ENCODE peak calls at places on chromosomes 16 and 17, in four cellular contexts. R is fibroblast of the aortic adventitia, L is thoracic aorta, V is transverse colon. I is an unnamed sample.

GRCh38 chr16:79685871-79686270 is 85.3 kb upstream of the MAF start:
- DNase-seq in R (no peak), L (no peak), V (no peak), I (no peak)

GRCh38 chr17:33751702-33752065 is 458.6 kb upstream of the ASIC2 start:
- DNase-seq in R (no peak), V (no peak), L (no peak), I (no peak)

GRCh38 chr16:16158741-16159374 is 64.4 kb downstream of the ABCC6 start:
- DNase-seq in V (no peak), L (no peak), R (no peak), I (peak; percentile 27)

GRCh38 chr16:66741131-66741900 is 10.1 kb downstream of the DYNC1LI2 start:
- DNase-seq in R (peak; percentile 94), V (peak; percentile 89), L (peak; percentile 83), I (peak; percentile 91)

GRCh38 chr16:49101997-49102396 is 179.6 kb downstream of the CBLN1 start:
- DNase-seq in L (no peak), V (no peak), R (no peak), I (no peak)

GRCh38 chr17:83136931-83137330 is 57.5 kb downstream of the METRNL start:
- DNase-seq in V (peak; percentile 1), L (no peak), R (no peak), I (no peak)

GRCh38 chr16:4682616-4683254 is 10.6 kb upstream of the NUDT16L1 start:
- DNase-seq in V (no peak), R (no peak), L (no peak), I (peak; percentile 34)

GRCh38 chr16:86668136-86668535 is 89.8 kb downstream of the FOXL1 start:
- DNase-seq in L (no peak), V (no peak), R (peak; percentile 68), I (peak; percentile 84)

GRCh38 chr17:38693700-38694329 is 11.3 kb upstream of the MLLT6 start:
- DNase-seq in R (peak; percentile 95), L (no peak), V (peak; percentile 76), I (peak; percentile 88)

GRCh38 chr17:8794636-8795035 is 4.5 kb downstream of the MFSD6L start:
- DNase-seq in R (peak; percentile 10), L (no peak), V (no peak), I (peak; percentile 8)

GRCh38 chr17:3754458-3755334 is 31.0 kb downstream of the HASPIN start:
- DNase-seq in R (no peak), L (no peak), V (peak; percentile 96), I (peak; percentile 25)

GRCh38 chr17:82650723-82651122 is 2.5 kb upstream of the WDR45B start:
- DNase-seq in V (no peak), R (no peak), L (no peak), I (no peak)

GRCh38 chr17:7822126-7822525 is 11.9 kb upstream of the KDM6B start:
- DNase-seq in L (no peak), V (no peak), R (no peak), I (no peak)

GRCh38 chr16:50396770-50397525 is 28.2 kb upstream of the BRD7 start:
- DNase-seq in V (no peak), R (peak; percentile 19), L (no peak), I (peak; percentile 59)

GRCh38 chr16:62256406-62256805 is 220.2 kb upstream of the CDH8 start:
- DNase-seq in V (no peak), L (no peak), R (no peak), I (no peak)

GRCh38 chr17:74759941-74760340 is 11.5 kb downstream of the NHERF1 start:
- DNase-seq in L (no peak), V (no peak), R (no peak), I (no peak)

GRCh38 chr16:84044108-84044488 is 1.5 kb upstream of the SLC38A8 start:
- DNase-seq in R (peak; percentile 45), V (no peak), L (no peak), I (peak; percentile 54)

DNA sequence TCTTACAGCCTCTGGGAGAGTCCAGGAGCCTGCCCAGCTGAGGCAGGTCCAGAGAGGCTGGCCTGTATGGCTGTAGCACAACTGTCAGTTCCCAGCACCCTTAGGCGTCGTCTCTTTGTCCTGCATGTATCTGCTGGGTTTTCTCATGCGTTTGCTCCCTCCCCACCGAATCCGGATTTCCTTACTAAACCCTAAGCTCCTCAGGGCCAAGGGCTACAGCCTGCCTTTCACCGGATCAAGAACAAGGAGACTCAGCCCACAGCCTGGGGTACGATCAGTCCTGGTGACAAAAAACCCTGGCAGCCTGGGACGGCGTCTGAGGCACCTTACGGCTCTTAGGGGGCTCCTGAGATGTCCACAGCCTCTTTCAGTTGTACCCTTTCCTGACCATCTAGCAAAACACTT is 12.1 kb downstream of the HIC1 start:
- DNase-seq in V (no peak), L (no peak), R (no peak), I (no peak)
- H3K4me3 ChIP-seq in V (no peak overlapping the region), L (no peak overlapping the region), R (no peak overlapping the region), I (no peak overlapping the region)

GRCh38 chr16:71358464-71359031 is at the start of gene CALB2:
- DNase-seq in L (no peak), R (peak; percentile 42), V (peak; percentile 64), I (peak; percentile 25)

GRCh38 chr16:71360378-71360777 is 1.9 kb downstream of the CALB2 start:
- DNase-seq in R (peak; percentile 91), L (no peak), V (no peak), I (peak; percentile 92)

GRCh38 chr16:71359431-71359830 is 908 bp downstream of the CALB2 start:
- DNase-seq in V (no peak), R (no peak), L (no peak), I (no peak)

GRCh38 chr16:71356051-71356740 is 2.3 kb upstream of the CALB2 start:
- DNase-seq in L (no peak), V (no peak), R (no peak), I (no peak)

DNA sequence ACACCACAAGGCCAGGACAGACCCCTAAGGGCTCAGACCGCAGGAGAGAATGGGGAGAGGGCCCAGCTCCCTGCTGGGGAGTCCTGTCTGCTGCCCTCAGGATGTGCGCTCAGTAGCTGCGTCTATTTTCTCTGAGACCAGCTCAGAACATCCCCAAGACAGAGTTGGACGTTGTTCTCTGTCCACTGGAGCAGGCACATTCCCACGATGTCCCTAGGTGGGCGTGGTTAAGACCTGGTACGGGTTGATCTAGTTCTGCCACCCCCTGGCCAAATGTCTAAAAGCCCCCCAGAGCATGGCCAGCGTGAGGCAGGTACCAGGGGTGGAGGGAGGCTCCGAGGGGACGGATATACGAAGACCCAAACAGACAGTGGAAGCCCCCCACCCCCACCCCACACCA is 842 bp upstream of the CALB2 start:
- DNase-seq in R (no peak), V (no peak), L (no peak), I (no peak)
- H3K4me3 ChIP-seq in R (no peak overlapping the region), V (no peak overlapping the region), L (no peak overlapping the region), I (no peak overlapping the region)

DNA sequence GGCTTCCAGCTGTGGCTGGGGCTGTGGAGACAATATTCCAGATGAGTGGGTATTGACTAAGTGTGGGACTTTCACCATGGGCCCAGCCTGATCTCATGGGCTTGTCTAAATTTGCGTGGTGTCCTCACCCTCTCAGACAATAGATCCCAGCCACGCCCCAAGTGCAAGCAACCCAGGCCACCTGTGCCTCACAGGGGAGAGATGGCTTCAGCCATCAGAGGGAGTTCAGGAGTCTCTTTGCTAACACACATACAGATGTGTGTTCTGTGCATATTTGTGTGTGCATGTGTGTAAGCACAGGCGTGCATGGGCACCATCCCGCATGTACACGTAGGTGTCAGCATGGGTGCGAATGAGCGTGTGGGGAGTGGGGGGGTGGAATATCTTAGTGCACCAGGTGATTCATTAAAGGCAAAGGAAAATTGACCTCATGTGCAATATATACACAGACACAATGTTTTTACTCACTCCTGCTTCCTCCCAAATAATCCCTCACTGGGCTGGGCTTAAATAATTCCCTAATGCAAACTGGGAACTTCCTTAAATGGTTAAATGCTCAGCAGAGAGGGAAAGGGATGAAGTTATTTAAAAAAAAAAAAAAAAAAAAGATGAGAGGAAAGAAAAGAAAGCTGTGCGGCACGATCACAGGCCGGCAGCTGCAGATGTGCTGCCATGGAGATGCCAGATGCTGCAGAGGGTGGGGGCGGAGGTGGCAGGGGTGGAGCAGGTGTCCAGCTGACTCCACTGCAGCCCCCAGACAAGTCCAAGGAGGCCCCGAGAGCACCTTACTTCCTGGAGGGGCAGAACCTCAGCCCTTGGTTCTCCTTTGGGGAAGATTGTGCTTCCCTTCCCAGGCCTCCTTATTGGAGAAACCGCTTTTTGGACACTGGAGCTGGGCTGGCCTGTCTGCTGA is 24.0 kb upstream of the CDC42EP4 start:
- DNase-seq in V (peak; percentile 46), L (no peak), R (no peak), I (no peak)
- H3K4me3 ChIP-seq in V (no peak overlapping the region), L (no peak overlapping the region), R (no peak overlapping the region), I (no peak overlapping the region)

DNA sequence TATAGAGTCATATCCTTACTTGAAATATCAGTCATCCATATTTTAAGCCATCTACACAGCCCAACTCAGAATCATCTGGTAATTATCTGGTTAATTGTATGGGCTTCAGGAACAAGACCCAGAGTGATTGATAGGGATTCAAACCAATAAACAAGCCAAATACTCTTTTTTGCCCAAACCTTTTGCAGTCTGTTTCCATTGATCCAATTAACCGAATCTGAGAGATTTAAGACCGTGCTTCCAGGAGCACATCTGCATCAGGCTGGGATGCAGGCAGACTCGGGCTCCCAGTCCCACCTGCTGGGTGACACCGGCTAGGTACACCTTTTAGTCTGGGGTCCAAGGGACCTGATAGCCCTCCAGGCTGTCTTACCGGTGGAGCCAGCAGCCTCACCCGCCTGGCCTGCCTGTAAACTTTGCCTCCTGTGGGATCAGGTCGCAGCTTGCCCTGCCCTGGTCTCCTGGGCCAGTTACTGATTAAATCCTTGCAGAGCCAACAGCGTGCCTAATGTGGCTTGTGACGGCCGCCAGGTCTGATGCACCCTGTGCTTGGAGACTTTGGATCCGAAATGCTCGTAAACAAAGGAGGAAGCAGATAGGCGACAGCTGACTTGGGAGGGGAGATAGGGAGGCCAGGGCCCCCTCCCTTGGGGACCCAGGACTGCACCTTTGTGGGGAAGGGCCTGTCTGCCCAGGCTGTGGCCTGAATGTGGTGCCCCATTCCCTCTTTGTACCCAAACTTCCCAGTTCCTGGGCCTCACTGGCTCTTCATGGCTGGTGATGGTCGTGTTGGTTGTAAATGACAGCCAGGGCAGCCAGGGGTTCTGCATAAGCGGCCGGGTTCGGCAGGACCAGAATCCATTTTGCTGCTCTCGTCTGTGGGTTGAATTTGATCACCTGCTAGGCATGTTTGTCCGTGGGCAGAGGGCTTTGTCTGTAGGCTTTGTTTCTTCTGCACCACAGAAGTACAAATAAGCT is 3.8 kb downstream of the CMIP start:
- DNase-seq in V (peak; percentile 90), L (no peak), R (no peak), I (no peak)
- H3K4me3 ChIP-seq in V (peak overlapping the region; percentile 2), L (peak overlapping the region; percentile 72), R (no peak overlapping the region), I (no peak overlapping the region)

DNA sequence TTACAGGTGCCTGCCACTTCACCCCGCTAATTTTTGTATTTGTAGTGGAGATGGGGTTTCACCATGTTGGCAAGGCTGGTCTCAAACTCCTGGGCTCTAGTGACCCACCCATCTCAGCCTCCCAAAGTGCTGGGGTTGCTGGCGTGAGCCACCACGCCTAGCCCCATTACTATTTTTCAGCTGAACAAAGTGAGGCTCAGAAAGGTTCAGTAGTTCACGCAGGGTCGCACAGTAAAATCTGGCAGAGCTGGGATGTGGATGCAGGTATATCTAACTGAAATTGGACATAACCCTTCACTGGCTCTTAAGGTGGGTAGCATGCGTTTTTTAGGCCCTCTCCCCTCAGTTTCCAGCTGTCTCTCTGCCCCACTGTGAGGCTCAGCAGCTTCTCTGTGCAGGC is 7.2 kb downstream of the AQP8 start:
- DNase-seq in R (no peak), L (no peak), V (no peak), I (no peak)
- H3K4me3 ChIP-seq in R (no peak overlapping the region), L (no peak overlapping the region), V (no peak overlapping the region), I (no peak overlapping the region)

GRCh38 chr16:1469693-1470201 is 5.1 kb downstream of the CLCN7 start:
- DNase-seq in L (no peak), V (no peak), R (no peak), I (peak; percentile 35)
- H3K4me3 ChIP-seq in L (no peak overlapping the region), V (no peak overlapping the region), R (no peak overlapping the region), I (no peak overlapping the region)

GRCh38 chr17:50392621-50393020 is 4.7 kb downstream of the LRRC59 start:
- DNase-seq in V (no peak), R (no peak), L (no peak), I (no peak)
- H3K4me3 ChIP-seq in V (no peak overlapping the region), R (no peak overlapping the region), L (no peak overlapping the region), I (no peak overlapping the region)